ENCODE peak calls at places on chromosome 22, in eight cellular contexts. One of them, this sample, is unnamed.

GRCh38 chr22:29269731-29270474 is 1.8 kb downstream of the EWSR1 start:
- DNase-seq in adrenal gland: no peak
- DNase-seq in stomach: no peak
- DNase-seq in breast epithelium: no peak
- DNase-seq in sigmoid colon: no peak
- DNase-seq in transverse colon: no peak
- DNase-seq in Peyer's patch: no peak
- DNase-seq in IMR-90: peak; percentile 12
- DNase-seq in this sample: peak; percentile 49

GRCh38 chr22:27537481-27537891 is 264.1 kb downstream of the MN1 start:
- DNase-seq in adrenal gland: no peak
- DNase-seq in stomach: no peak
- DNase-seq in breast epithelium: no peak
- DNase-seq in sigmoid colon: peak; percentile 83
- DNase-seq in transverse colon: peak; percentile 15
- DNase-seq in Peyer's patch: no peak
- DNase-seq in IMR-90: no peak
- DNase-seq in this sample: no peak

GRCh38 chr22:20299736-20300136 is 20.1 kb downstream of the DGCR6L start:
- DNase-seq in adrenal gland: peak; percentile 44
- DNase-seq in stomach: peak; percentile 60
- DNase-seq in breast epithelium: no peak
- DNase-seq in sigmoid colon: no peak
- DNase-seq in transverse colon: peak; percentile 34
- DNase-seq in Peyer's patch: no peak
- DNase-seq in IMR-90: peak; percentile 28
- DNase-seq in this sample: peak; percentile 75

GRCh38 chr22:37199839-37200161 is 11.8 kb upstream of the C1QTNF6 start:
- DNase-seq in adrenal gland: no peak
- DNase-seq in stomach: no peak
- DNase-seq in breast epithelium: no peak
- DNase-seq in sigmoid colon: no peak
- DNase-seq in transverse colon: no peak
- DNase-seq in Peyer's patch: no peak
- DNase-seq in IMR-90: no peak
- DNase-seq in this sample: peak; percentile 49

GRCh38 chr22:24699861-24700260 is 74.7 kb downstream of the PIWIL3 start:
- DNase-seq in adrenal gland: no peak
- DNase-seq in stomach: no peak
- DNase-seq in breast epithelium: no peak
- DNase-seq in sigmoid colon: no peak
- DNase-seq in transverse colon: no peak
- DNase-seq in Peyer's patch: no peak
- DNase-seq in IMR-90: no peak
- DNase-seq in this sample: no peak

GRCh38 chr22:44409691-44410316 is 88.2 kb downstream of the RTL6 start:
- DNase-seq in adrenal gland: no peak
- DNase-seq in stomach: no peak
- DNase-seq in breast epithelium: peak; percentile 19
- DNase-seq in sigmoid colon: peak; percentile 41
- DNase-seq in transverse colon: no peak
- DNase-seq in Peyer's patch: peak; percentile 37
- DNase-seq in IMR-90: no peak
- DNase-seq in this sample: no peak

GRCh38 chr22:37032535-37033460 is 13.3 kb downstream of the MPST start:
- DNase-seq in adrenal gland: no peak
- DNase-seq in stomach: peak; percentile 85
- DNase-seq in breast epithelium: no peak
- DNase-seq in sigmoid colon: no peak
- DNase-seq in transverse colon: peak; percentile 87
- DNase-seq in Peyer's patch: peak; percentile 87
- DNase-seq in IMR-90: peak; percentile 37
- DNase-seq in this sample: peak; percentile 94

GRCh38 chr22:32574397-32574796 is 99.8 kb downstream of the FBXO7 start:
- DNase-seq in adrenal gland: no peak
- DNase-seq in stomach: no peak
- DNase-seq in breast epithelium: no peak
- DNase-seq in sigmoid colon: no peak
- DNase-seq in transverse colon: no peak
- DNase-seq in Peyer's patch: no peak
- DNase-seq in IMR-90: no peak
- DNase-seq in this sample: no peak

GRCh38 chr22:39960791-39961746 is 872 bp downstream of the TMA7B start:
- DNase-seq in adrenal gland: no peak
- DNase-seq in stomach: peak; percentile 40
- DNase-seq in breast epithelium: no peak
- DNase-seq in sigmoid colon: no peak
- DNase-seq in transverse colon: peak; percentile 49
- DNase-seq in Peyer's patch: no peak
- DNase-seq in IMR-90: peak; percentile 98
- DNase-seq in this sample: peak; percentile 61

GRCh38 chr22:37639070-37639760 is at the start of gene SH3BP1:
- DNase-seq in adrenal gland: no peak
- DNase-seq in stomach: peak; percentile 59
- DNase-seq in breast epithelium: no peak
- DNase-seq in sigmoid colon: no peak
- DNase-seq in transverse colon: peak; percentile 81
- DNase-seq in Peyer's patch: peak; percentile 85
- DNase-seq in IMR-90: no peak
- DNase-seq in this sample: peak; percentile 64

GRCh38 chr22:19902245-19902699 is 39.3 kb upstream of the COMT start:
- DNase-seq in adrenal gland: no peak
- DNase-seq in stomach: no peak
- DNase-seq in breast epithelium: no peak
- DNase-seq in sigmoid colon: no peak
- DNase-seq in transverse colon: no peak
- DNase-seq in Peyer's patch: no peak
- DNase-seq in IMR-90: no peak
- DNase-seq in this sample: no peak

GRCh38 chr22:44181033-44181911 is 547 bp downstream of the PARVG start:
- DNase-seq in adrenal gland: no peak
- DNase-seq in stomach: peak; percentile 43
- DNase-seq in breast epithelium: no peak
- DNase-seq in sigmoid colon: no peak
- DNase-seq in transverse colon: peak; percentile 53
- DNase-seq in Peyer's patch: peak; percentile 52
- DNase-seq in IMR-90: no peak
- DNase-seq in this sample: no peak

GRCh38 chr22:19663286-19663815 is 51.0 kb upstream of the SEPTIN5 start:
- DNase-seq in adrenal gland: peak; percentile 86
- DNase-seq in stomach: peak; percentile 80
- DNase-seq in breast epithelium: no peak
- DNase-seq in sigmoid colon: no peak
- DNase-seq in transverse colon: peak; percentile 43
- DNase-seq in Peyer's patch: no peak
- DNase-seq in IMR-90: peak; percentile 76
- DNase-seq in this sample: peak; percentile 50

GRCh38 chr22:47329727-47330653 is 567.5 kb downstream of the TBC1D22A start:
- DNase-seq in adrenal gland: no peak
- DNase-seq in stomach: no peak
- DNase-seq in breast epithelium: no peak
- DNase-seq in sigmoid colon: no peak
- DNase-seq in transverse colon: no peak
- DNase-seq in Peyer's patch: no peak
- DNase-seq in IMR-90: no peak
- DNase-seq in this sample: no peak

GRCh38 chr22:17381237-17381913 is 12.1 kb downstream of the CECR2 start:
- DNase-seq in adrenal gland: no peak
- DNase-seq in stomach: no peak
- DNase-seq in breast epithelium: no peak
- DNase-seq in sigmoid colon: no peak
- DNase-seq in transverse colon: no peak
- DNase-seq in Peyer's patch: no peak
- DNase-seq in IMR-90: no peak
- DNase-seq in this sample: no peak

GRCh38 chr22:20930004-20930403 is 12.8 kb downstream of the CRKL start:
- DNase-seq in adrenal gland: no peak
- DNase-seq in stomach: no peak
- DNase-seq in breast epithelium: no peak
- DNase-seq in sigmoid colon: no peak
- DNase-seq in transverse colon: no peak
- DNase-seq in Peyer's patch: no peak
- DNase-seq in IMR-90: no peak
- DNase-seq in this sample: no peak

GRCh38 chr22:44916281-44917231 is 93.2 kb downstream of the PHF21B start:
- DNase-seq in adrenal gland: no peak
- DNase-seq in stomach: no peak
- DNase-seq in breast epithelium: peak; percentile 42
- DNase-seq in sigmoid colon: peak; percentile 53
- DNase-seq in transverse colon: no peak
- DNase-seq in Peyer's patch: peak; percentile 39
- DNase-seq in IMR-90: no peak
- DNase-seq in this sample: no peak

GRCh38 chr22:37016134-37016910 is 2.9 kb downstream of the TST start:
- DNase-seq in adrenal gland: peak; percentile 47
- DNase-seq in stomach: peak; percentile 76
- DNase-seq in breast epithelium: no peak
- DNase-seq in sigmoid colon: no peak
- DNase-seq in transverse colon: peak; percentile 89
- DNase-seq in Peyer's patch: peak; percentile 82
- DNase-seq in IMR-90: no peak
- DNase-seq in this sample: no peak

GRCh38 chr22:19772673-19773469 is 12.3 kb downstream of the TBX1 start:
- DNase-seq in adrenal gland: no peak
- DNase-seq in stomach: peak; percentile 51
- DNase-seq in breast epithelium: no peak
- DNase-seq in sigmoid colon: no peak
- DNase-seq in transverse colon: no peak
- DNase-seq in Peyer's patch: no peak
- DNase-seq in IMR-90: no peak
- DNase-seq in this sample: no peak

GRCh38 chr22:31295831-31296230 is 3.5 kb upstream of the PIK3IP1 start:
- DNase-seq in adrenal gland: no peak
- DNase-seq in stomach: no peak
- DNase-seq in breast epithelium: no peak
- DNase-seq in sigmoid colon: no peak
- DNase-seq in transverse colon: no peak
- DNase-seq in Peyer's patch: no peak
- DNase-seq in IMR-90: peak; percentile 27
- DNase-seq in this sample: no peak

GRCh38 chr22:32539631-32540449 is 65.2 kb downstream of the FBXO7 start:
- DNase-seq in adrenal gland: no peak
- DNase-seq in stomach: no peak
- DNase-seq in breast epithelium: no peak
- DNase-seq in sigmoid colon: peak; percentile 36
- DNase-seq in transverse colon: peak; percentile 33
- DNase-seq in Peyer's patch: no peak
- DNase-seq in IMR-90: no peak
- DNase-seq in this sample: no peak

GRCh38 chr22:35056486-35056885 is 9.5 kb upstream of the ISX start:
- DNase-seq in adrenal gland: no peak
- DNase-seq in stomach: no peak
- DNase-seq in breast epithelium: no peak
- DNase-seq in sigmoid colon: no peak
- DNase-seq in transverse colon: no peak
- DNase-seq in Peyer's patch: no peak
- DNase-seq in IMR-90: no peak
- DNase-seq in this sample: no peak

GRCh38 chr22:35051791-35052190 is 14.2 kb upstream of the ISX start:
- DNase-seq in adrenal gland: no peak
- DNase-seq in stomach: no peak
- DNase-seq in breast epithelium: no peak
- DNase-seq in sigmoid colon: no peak
- DNase-seq in transverse colon: no peak
- DNase-seq in Peyer's patch: no peak
- DNase-seq in IMR-90: no peak
- DNase-seq in this sample: no peak

GRCh38 chr22:35054064-35054463 is 11.9 kb upstream of the ISX start:
- DNase-seq in adrenal gland: no peak
- DNase-seq in stomach: no peak
- DNase-seq in breast epithelium: no peak
- DNase-seq in sigmoid colon: no peak
- DNase-seq in transverse colon: no peak
- DNase-seq in Peyer's patch: no peak
- DNase-seq in IMR-90: no peak
- DNase-seq in this sample: no peak

GRCh38 chr22:35051034-35051535 is 14.9 kb upstream of the ISX start:
- DNase-seq in adrenal gland: no peak
- DNase-seq in stomach: no peak
- DNase-seq in breast epithelium: no peak
- DNase-seq in sigmoid colon: no peak
- DNase-seq in transverse colon: no peak
- DNase-seq in Peyer's patch: no peak
- DNase-seq in IMR-90: no peak
- DNase-seq in this sample: no peak

GRCh38 chr22:35053060-35053835 is 12.7 kb upstream of the ISX start:
- DNase-seq in adrenal gland: no peak
- DNase-seq in stomach: no peak
- DNase-seq in breast epithelium: no peak
- DNase-seq in sigmoid colon: no peak
- DNase-seq in transverse colon: no peak
- DNase-seq in Peyer's patch: no peak
- DNase-seq in IMR-90: no peak
- DNase-seq in this sample: no peak
- TF ChIP-seq CTCF in adrenal gland: no peak
- TF ChIP-seq CTCF in stomach: no peak
- TF ChIP-seq CTCF in breast epithelium: no peak
- TF ChIP-seq CTCF in sigmoid colon: no peak
- TF ChIP-seq CTCF in transverse colon: no peak
- TF ChIP-seq CTCF in Peyer's patch: no peak
- TF ChIP-seq CTCF in IMR-90: no peak
- TF ChIP-seq CTCF in this sample: no peak

DNA sequence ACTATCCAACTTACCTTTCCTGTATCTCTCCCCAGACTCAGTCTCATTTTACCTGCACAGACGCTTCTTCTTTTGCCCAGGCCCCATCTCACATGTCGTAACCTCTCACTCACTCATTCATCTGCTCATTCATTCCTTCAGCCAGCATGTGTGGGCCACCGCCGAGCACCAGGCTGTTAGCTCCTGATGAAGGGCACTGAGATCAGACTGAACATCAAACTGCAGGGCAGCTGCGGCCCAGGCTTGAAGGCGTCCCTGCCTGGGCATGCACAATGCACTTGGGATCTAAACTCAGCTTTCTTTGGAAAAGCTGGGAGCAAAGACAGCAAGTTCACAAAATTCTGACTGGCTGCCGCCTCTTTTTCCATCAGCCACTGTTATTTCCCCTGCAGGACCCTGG is 1456.3 kb downstream of the BRD1 start:
- DNase-seq in adrenal gland: no peak
- DNase-seq in stomach: no peak
- DNase-seq in breast epithelium: no peak
- DNase-seq in sigmoid colon: peak; percentile 30
- DNase-seq in transverse colon: no peak
- DNase-seq in Peyer's patch: no peak
- DNase-seq in IMR-90: no peak
- DNase-seq in this sample: no peak
- TF ChIP-seq POLR2A in adrenal gland: no peak
- TF ChIP-seq POLR2A in stomach: no peak
- TF ChIP-seq POLR2A in breast epithelium: no peak
- TF ChIP-seq POLR2A in sigmoid colon: no peak
- TF ChIP-seq POLR2A in transverse colon: no peak
- TF ChIP-seq POLR2A in Peyer's patch: no peak
- TF ChIP-seq POLR2A in IMR-90: no peak
- TF ChIP-seq POLR2A in this sample: no peak

GRCh38 chr22:22031571-22031970 is 49.0 kb upstream of the TOP3B start:
- DNase-seq in adrenal gland: no peak
- DNase-seq in stomach: no peak
- DNase-seq in breast epithelium: no peak
- DNase-seq in sigmoid colon: no peak
- DNase-seq in transverse colon: no peak
- DNase-seq in Peyer's patch: no peak
- DNase-seq in IMR-90: no peak
- DNase-seq in this sample: no peak
- H3K36me3 ChIP-seq in adrenal gland: no peaks in the 10 kb centered on the region
- H3K36me3 ChIP-seq in stomach: no peaks in the 10 kb centered on the region
- H3K36me3 ChIP-seq in breast epithelium: no peaks in the 10 kb centered on the region
- H3K36me3 ChIP-seq in sigmoid colon: no peaks in the 10 kb centered on the region
- H3K36me3 ChIP-seq in transverse colon: no peaks in the 10 kb centered on the region
- H3K36me3 ChIP-seq in Peyer's patch: no peaks in the 10 kb centered on the region
- H3K36me3 ChIP-seq in IMR-90: no peaks in the 10 kb centered on the region
- H3K36me3 ChIP-seq in this sample: no peaks in the 10 kb centered on the region

GRCh38 chr22:50523806-50524663 is 1.4 kb downstream of the SCO2 start:
- DNase-seq in adrenal gland: no peak
- DNase-seq in stomach: no peak
- DNase-seq in breast epithelium: no peak
- DNase-seq in sigmoid colon: peak; percentile 69
- DNase-seq in transverse colon: peak; percentile 43
- DNase-seq in Peyer's patch: peak; percentile 71
- DNase-seq in IMR-90: no peak
- DNase-seq in this sample: no peak
- TF ChIP-seq CTCF in adrenal gland: no peak
- TF ChIP-seq CTCF in stomach: no peak
- TF ChIP-seq CTCF in breast epithelium: no peak
- TF ChIP-seq CTCF in sigmoid colon: no peak
- TF ChIP-seq CTCF in transverse colon: no peak
- TF ChIP-seq CTCF in Peyer's patch: no peak
- TF ChIP-seq CTCF in IMR-90: no peak
- TF ChIP-seq CTCF in this sample: no peak

This sample was measured in body of pancreas.